ENCODE peak calls at places on chromosome 16, in six cellular contexts. R is AG04450, S is mesenchymal stem cell, H is SW 1271, U is smooth muscle cell of the brain vasculature, N is stromal cell of bone marrow. V is an unnamed sample.
A peak's percentile ranks its signal among the peaks of the same experiment; 100 is the strongest.

GRCh38 chr16:1477033-1477432 is 2.2 kb upstream of the CLCN7 start:
- DNase-seq in S (no peak), R (no peak), U (no peak), N (no peak), H (no peak), V (no peak)

GRCh38 chr16:74608944-74609343 is 2.0 kb upstream of the GLG1 start:
- DNase-seq in H (no peak), N (no peak), S (no peak), U (no peak), R (no peak), V (peak; percentile 55)

GRCh38 chr16:89958068-89958467 is 9.5 kb downstream of the DEF8 start:
- DNase-seq in S (peak; percentile 32), N (no peak), U (no peak), R (no peak), H (peak; percentile 41), V (no peak)

GRCh38 chr16:10619271-10619849 is 39.0 kb upstream of the EMP2 start:
- DNase-seq in S (no peak), N (no peak), U (no peak), H (no peak), R (no peak), V (no peak)

GRCh38 chr16:85573696-85574641 is 39.2 kb upstream of the GSE1 start:
- DNase-seq in U (peak; percentile 66), S (peak; percentile 78), H (no peak), N (no peak), R (no peak), V (no peak)

GRCh38 chr16:63856537-63856936 is 1265.3 kb downstream of the CDH11 start:
- DNase-seq in R (no peak), N (no peak), S (no peak), U (no peak), H (no peak), V (no peak)

GRCh38 chr16:84603115-84603816 is 14.6 kb downstream of the COTL1 start:
- DNase-seq in U (peak; percentile 83), H (peak; percentile 75), N (peak; percentile 100), S (peak; percentile 99), R (peak; percentile 89), V (no peak)

GRCh38 chr16:51898872-51899271 is 648.1 kb downstream of the TOX3 start:
- DNase-seq in R (no peak), S (no peak), U (no peak), H (peak; percentile 1), N (no peak), V (no peak)

GRCh38 chr16:50068550-50068949 is 2.8 kb downstream of the HEATR3 start:
- DNase-seq in N (no peak), S (peak; percentile 76), R (peak; percentile 45), U (no peak), H (no peak), V (no peak)

GRCh38 chr16:71637398-71637797 is 11.4 kb downstream of the MARVELD3 start:
- DNase-seq in N (peak; percentile 83), S (peak; percentile 47), R (peak; percentile 63), H (no peak), U (peak; percentile 90), V (no peak)

GRCh38 chr16:87051526-87052320 is 265.5 kb downstream of the C16orf95 start:
- DNase-seq in H (no peak), U (no peak), N (no peak), S (no peak), R (no peak), V (no peak)

GRCh38 chr16:15903960-15904359 is 15.6 kb upstream of the CEP20 start:
- DNase-seq in N (no peak), S (no peak), R (no peak), H (no peak), U (no peak), V (no peak)

GRCh38 chr16:87246269-87247065 is 70.7 kb downstream of the C16orf95 start:
- DNase-seq in N (no peak), H (no peak), S (no peak), U (no peak), R (no peak), V (no peak)

GRCh38 chr16:55588799-55589198 is 22.3 kb downstream of the CAPNS2 start:
- DNase-seq in H (no peak), R (no peak), N (no peak), S (no peak), U (no peak), V (no peak)

GRCh38 chr16:560701-561412 is 663 bp downstream of the PRR35 start:
- DNase-seq in N (no peak), U (no peak), H (no peak), S (no peak), R (no peak), V (no peak)

GRCh38 chr16:51994597-51994996 is 552.3 kb downstream of the TOX3 start:
- DNase-seq in N (no peak), R (no peak), S (no peak), H (peak; percentile 1), U (no peak), V (no peak)

GRCh38 chr16:17372383-17372782 is 98.4 kb downstream of the XYLT1 start:
- DNase-seq in N (no peak), R (no peak), S (no peak), H (no peak), U (no peak), V (no peak)

GRCh38 chr16:13372421-13372820 is 471.0 kb downstream of the SHISA9 start:
- DNase-seq in N (no peak), H (no peak), U (no peak), S (no peak), R (no peak), V (no peak)

GRCh38 chr16:26263406-26263805 is 571.6 kb downstream of the HS3ST4 start:
- DNase-seq in N (no peak), R (no peak), S (no peak), U (no peak), H (no peak), V (no peak)

GRCh38 chr16:62201911-62202310 is 165.7 kb upstream of the CDH8 start:
- DNase-seq in N (no peak), U (no peak), S (no peak), R (no peak), H (no peak), V (no peak)

GRCh38 chr16:67277999-67278772 is 1.1 kb upstream of the PLEKHG4 start:
- DNase-seq in N (peak; percentile 89), R (no peak), S (peak; percentile 87), H (peak; percentile 36), U (no peak), V (no peak)

GRCh38 chr16:154223-155030 is 2.0 kb downstream of the HBZ start:
- DNase-seq in N (no peak), U (no peak), S (peak; percentile 57), H (no peak), R (no peak), V (no peak)

GRCh38 chr16:12449374-12449773 is 354.3 kb downstream of the CPPED1 start:
- DNase-seq in U (no peak), H (no peak), R (no peak), S (no peak), N (no peak), V (no peak)

GRCh38 chr16:46830417-46830901 is 521 bp downstream of the C16orf87 start:
- DNase-seq in R (no peak), N (peak; percentile 2), S (no peak), H (no peak), U (no peak), V (peak; percentile 29)

GRCh38 chr16:55053071-55053415 is 122.4 kb downstream of the IRX5 start:
- DNase-seq in U (no peak), R (no peak), H (no peak), S (no peak), N (no peak), V (no peak)

GRCh38 chr16:30027588-30028437 is 3.3 kb downstream of the TLCD3B start:
- DNase-seq in R (no peak), S (no peak), U (no peak), H (no peak), N (no peak), V (no peak)

GRCh38 chr16:29307598-29308507 is 98.7 kb downstream of the NPIPB11 start:
- DNase-seq in R (no peak), H (no peak), N (no peak), U (peak; percentile 75), S (peak; percentile 87), V (no peak)

GRCh38 chr16:56347166-56347565 is 78.2 kb downstream of the AMFR start:
- DNase-seq in U (no peak), H (no peak), S (no peak), N (no peak), R (no peak), V (no peak)

GRCh38 chr16:68636064-68636551 is 9.0 kb upstream of the CDH3 start:
- DNase-seq in R (no peak), U (no peak), N (no peak), H (no peak), S (no peak), V (no peak)

GRCh38 chr16:11685844-11686618 is 17.8 kb downstream of the SNN start:
- DNase-seq in H (no peak), U (no peak), N (no peak), S (peak; percentile 61), R (no peak), V (no peak)

GRCh38 chr16:67000384-67001158 is 12.2 kb downstream of the CES4A start:
- DNase-seq in U (no peak), R (no peak), N (no peak), S (peak; percentile 29), H (peak; percentile 17), V (peak; percentile 37)

GRCh38 chr16:24953721-24954120 is 61.4 kb downstream of the ARHGAP17 start:
- DNase-seq in S (no peak), N (no peak), U (no peak), H (no peak), R (no peak), V (no peak)

V was measured in T-helper 1 cell.